ENCODE peak calls at places on chromosomes 6 and 20, in four cellular contexts. One of them, this sample, is unnamed.

GRCh38 chr20:33602826-33603590 is 59.1 kb upstream of the C20orf144 start:
- DNase-seq in IMR-90: peak
- DNase-seq in H1: no peak
- DNase-seq in H9: no peak
- DNase-seq in this sample: no peak

GRCh38 chr6:80382796-80383195 is 276.3 kb downstream of the BCKDHB start:
- DNase-seq in H1: no peak
- DNase-seq in IMR-90: peak
- DNase-seq in H9: no peak
- DNase-seq in this sample: no peak

GRCh38 chr6:29967379-29968010 is 25.2 kb downstream of the HLA-A start:
- DNase-seq in H1: no peak
- DNase-seq in H9: no peak
- DNase-seq in IMR-90: no peak
- DNase-seq in this sample: peak

GRCh38 chr6:52590634-52590985 is 13.8 kb upstream of the TRAM2 start:
- DNase-seq in H9: no peak
- DNase-seq in H1: no peak
- DNase-seq in IMR-90: peak
- DNase-seq in this sample: no peak

GRCh38 chr20:37886851-37887297 is 16.1 kb upstream of the VSTM2L start:
- DNase-seq in IMR-90: no peak
- DNase-seq in H9: no peak
- DNase-seq in H1: no peak
- DNase-seq in this sample: no peak

GRCh38 chr20:57919059-57919458 is 209.2 kb upstream of the PMEPA1 start:
- DNase-seq in H1: no peak
- DNase-seq in H9: no peak
- DNase-seq in IMR-90: no peak
- DNase-seq in this sample: no peak

GRCh38 chr6:27332692-27333641 is 20.9 kb upstream of the POM121L2 start:
- DNase-seq in H1: peak
- DNase-seq in IMR-90: peak
- DNase-seq in H9: peak
- DNase-seq in this sample: peak

GRCh38 chr6:1580109-1580508 is 29.6 kb upstream of the FOXC1 start:
- DNase-seq in H1: no peak
- DNase-seq in IMR-90: peak
- DNase-seq in H9: no peak
- DNase-seq in this sample: no peak

GRCh38 chr6:134312038-134312660 is 5.8 kb downstream of the SGK1 start:
- DNase-seq in H1: no peak
- DNase-seq in IMR-90: no peak
- DNase-seq in H9: no peak
- DNase-seq in this sample: no peak

GRCh38 chr20:16916165-16916564 is 168.0 kb downstream of the OTOR start:
- DNase-seq in IMR-90: no peak
- DNase-seq in H1: no peak
- DNase-seq in H9: no peak
- DNase-seq in this sample: peak

GRCh38 chr20:25526446-25526845 is 58.9 kb downstream of the NINL start:
- DNase-seq in H1: no peak
- DNase-seq in H9: no peak
- DNase-seq in IMR-90: no peak
- DNase-seq in this sample: no peak

GRCh38 chr6:170347091-170347490 is 40.5 kb downstream of the FAM120B start:
- DNase-seq in IMR-90: peak
- DNase-seq in H9: no peak
- DNase-seq in H1: no peak
- DNase-seq in this sample: no peak

GRCh38 chr6:117908246-117909107 is 1.4 kb downstream of the SLC35F1 start:
- DNase-seq in H9: peak
- DNase-seq in IMR-90: no peak
- DNase-seq in H1: no peak
- DNase-seq in this sample: peak

GRCh38 chr6:16555550-16555949 is 205.7 kb downstream of the ATXN1 start:
- DNase-seq in H1: no peak
- DNase-seq in H9: no peak
- DNase-seq in IMR-90: no peak
- DNase-seq in this sample: no peak

GRCh38 chr6:2344319-2344905 is 99.0 kb upstream of the GMDS start:
- DNase-seq in H1: no peak
- DNase-seq in H9: no peak
- DNase-seq in IMR-90: no peak
- DNase-seq in this sample: no peak

GRCh38 chr6:166553563-166554271 is 32.8 kb downstream of the RAMACL start:
- DNase-seq in H9: no peak
- DNase-seq in H1: no peak
- DNase-seq in IMR-90: peak
- DNase-seq in this sample: no peak

GRCh38 chr6:57254055-57254717 is 32.1 kb upstream of the RAB23 start:
- DNase-seq in IMR-90: no peak
- DNase-seq in H9: no peak
- DNase-seq in H1: no peak
- DNase-seq in this sample: peak

GRCh38 chr6:116564921-116565872 is 6.1 kb upstream of the RWDD1 start:
- DNase-seq in IMR-90: no peak
- DNase-seq in H9: no peak
- DNase-seq in H1: no peak
- DNase-seq in this sample: no peak

GRCh38 chr6:146095481-146095880 is 66.6 kb downstream of the GRM1 start:
- DNase-seq in IMR-90: no peak
- DNase-seq in H1: no peak
- DNase-seq in H9: no peak
- DNase-seq in this sample: no peak

GRCh38 chr6:44265003-44265842 is at the start of gene NFKBIE:
- DNase-seq in H1: peak
- DNase-seq in IMR-90: peak
- DNase-seq in H9: peak
- DNase-seq in this sample: peak

GRCh38 chr6:78607188-78607587 is 260.2 kb upstream of the IRAK1BP1 start:
- DNase-seq in H9: no peak
- DNase-seq in H1: no peak
- DNase-seq in IMR-90: peak
- DNase-seq in this sample: no peak

GRCh38 chr20:19615629-19616028 is 142.4 kb upstream of the RIN2 start:
- DNase-seq in H9: no peak
- DNase-seq in IMR-90: no peak
- DNase-seq in H1: no peak
- DNase-seq in this sample: no peak
- H4K5ac ChIP-seq in H9: no peak
- H4K5ac ChIP-seq in IMR-90: no peak
- H4K5ac ChIP-seq in H1: no peak
- H4K5ac ChIP-seq in this sample: no peak

DNA sequence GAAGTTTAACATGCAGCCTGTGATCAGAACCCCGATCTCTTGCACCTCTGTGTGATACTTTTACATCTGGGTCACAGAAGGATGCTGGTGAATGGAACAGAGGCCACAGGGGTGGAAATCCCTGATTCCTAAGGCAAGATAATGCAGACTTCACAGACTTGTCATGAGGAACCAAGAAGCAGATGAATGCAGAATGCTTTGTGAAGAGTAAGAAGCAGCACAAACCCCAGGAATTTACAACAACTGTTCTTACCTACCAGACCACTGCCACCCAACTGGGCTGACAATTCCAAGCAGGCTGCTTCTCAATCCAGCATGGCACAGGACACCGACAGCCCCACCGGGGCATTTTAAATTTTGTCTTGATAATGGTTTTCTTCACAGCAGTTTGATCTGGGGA is 113.2 kb upstream of the CD93 start:
- DNase-seq in IMR-90: no peak
- DNase-seq in H9: no peak
- DNase-seq in H1: no peak
- DNase-seq in this sample: peak
- H4K5ac ChIP-seq in IMR-90: no peak
- H4K5ac ChIP-seq in H9: no peak
- H4K5ac ChIP-seq in H1: no peak
- H4K5ac ChIP-seq in this sample: no peak

GRCh38 chr20:45361794-45362193 is 1.2 kb upstream of the SYS1 start:
- DNase-seq in H1: no peak
- DNase-seq in H9: no peak
- DNase-seq in IMR-90: no peak
- DNase-seq in this sample: no peak

GRCh38 chr20:45359069-45359405 is 3.9 kb upstream of the SYS1 start:
- DNase-seq in IMR-90: peak
- DNase-seq in H1: no peak
- DNase-seq in H9: no peak
- DNase-seq in this sample: no peak

GRCh38 chr20:45358282-45359068 is 4.5 kb upstream of the SYS1 start:
- DNase-seq in IMR-90: peak
- DNase-seq in H9: no peak
- DNase-seq in H1: no peak
- DNase-seq in this sample: no peak

GRCh38 chr20:45362804-45363610 is at the start of gene SYS1:
- DNase-seq in H1: peak
- DNase-seq in H9: peak
- DNase-seq in IMR-90: peak
- DNase-seq in this sample: peak

GRCh38 chr20:45359406-45360148 is 3.4 kb upstream of the SYS1 start:
- DNase-seq in H1: no peak
- DNase-seq in H9: no peak
- DNase-seq in IMR-90: no peak
- DNase-seq in this sample: no peak
- H4K5ac ChIP-seq in H1: no peak
- H4K5ac ChIP-seq in H9: no peak
- H4K5ac ChIP-seq in IMR-90: no peak
- H4K5ac ChIP-seq in this sample: no peak

DNA sequence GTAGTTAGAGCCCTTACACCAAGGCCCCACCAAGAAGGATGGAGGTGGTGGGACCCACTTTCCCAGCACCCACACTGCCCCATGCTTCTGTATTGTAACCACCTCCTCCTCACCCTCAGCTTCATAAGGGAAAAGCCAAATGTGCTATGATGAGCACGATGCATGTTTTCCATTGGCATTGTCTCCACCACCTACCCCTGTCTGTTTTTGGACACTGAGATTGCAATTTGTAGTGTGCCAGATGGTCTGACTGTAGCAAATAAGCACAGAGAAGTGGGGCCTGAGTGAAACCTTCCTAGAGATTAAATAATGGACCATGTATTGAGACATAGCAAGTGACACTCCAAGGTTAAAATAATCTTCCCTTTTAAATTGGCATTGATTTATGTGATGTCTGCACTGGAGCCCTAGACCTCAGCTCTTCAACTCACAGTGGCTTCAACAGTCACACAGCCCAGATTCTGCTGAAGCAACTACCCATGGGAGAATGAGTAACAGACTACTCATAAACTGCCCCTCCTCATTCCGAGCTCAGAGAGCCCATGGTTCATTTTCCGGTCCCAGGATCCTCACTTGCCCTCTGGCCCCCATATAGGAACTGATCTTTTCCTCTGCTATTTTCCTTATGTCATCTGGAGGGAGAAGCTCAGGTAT is 177.9 kb downstream of the COL9A1 start:
- DNase-seq in H9: no peak
- DNase-seq in H1: no peak
- DNase-seq in IMR-90: peak
- DNase-seq in this sample: no peak
- H4K5ac ChIP-seq in H9: no peak
- H4K5ac ChIP-seq in H1: no peak
- H4K5ac ChIP-seq in IMR-90: no peak
- H4K5ac ChIP-seq in this sample: no peak